ENCODE peak calls at places on chromosomes 2 and 18, in four cellular contexts. R, Z, Y and W are unnamed samples.

GRCh38 chr2:6372317-6372903 is 493.3 kb downstream of the CMPK2 start:
- DNase-seq in R (peak), Z (no peak), Y (no peak), W (peak)

GRCh38 chr2:212193803-212194202 is 344.8 kb downstream of the ERBB4 start:
- DNase-seq in R (no peak), Z (no peak), Y (no peak), W (no peak)

GRCh38 chr2:241612156-241613017 is 24.6 kb downstream of the THAP4 start:
- DNase-seq in R (no peak), Z (no peak), Y (peak), W (peak)

GRCh38 chr2:111884592-111884964 is 585 bp upstream of the ANAPC1 start:
- DNase-seq in R (no peak), Z (no peak), Y (no peak), W (no peak)

GRCh38 chr18:47418746-47419145 is 167.3 kb upstream of the SKOR2 start:
- DNase-seq in R (peak), Z (no peak), Y (no peak), W (peak)

GRCh38 chr2:109209941-109210340 is 80.9 kb downstream of the SH3RF3 start:
- DNase-seq in R (no peak), Z (no peak), Y (no peak), W (no peak)

GRCh38 chr2:33904801-33905200 is 305.7 kb upstream of the FAM98A start:
- DNase-seq in R (no peak), Z (no peak), Y (no peak), W (no peak)

GRCh38 chr2:121649402-121649651 is at the start of gene CLASP1:
- DNase-seq in R (peak), Z (peak), Y (peak), W (peak)

GRCh38 chr2:240579771-240580614 is 6.5 kb upstream of the CAPN10 start:
- DNase-seq in R (peak), Z (no peak), Y (peak), W (peak)

GRCh38 chr2:4673025-4673489 is 969.7 kb downstream of the DCDC2C start:
- DNase-seq in R (peak), Z (no peak), Y (no peak), W (peak)

GRCh38 chr2:239348563-239349447 is 52.0 kb downstream of the HDAC4 start:
- DNase-seq in R (peak), Z (no peak), Y (no peak), W (no peak)

GRCh38 chr18:79493801-79494211 is 98.1 kb downstream of the NFATC1 start:
- DNase-seq in R (no peak), Z (no peak), Y (no peak), W (no peak)

GRCh38 chr2:193523662-193524061 is 1328.9 kb upstream of the TMEFF2 start:
- DNase-seq in R (no peak), Z (no peak), Y (no peak), W (no peak)

GRCh38 chr2:44480068-44480467 is 118.3 kb downstream of the CAMKMT start:
- DNase-seq in R (no peak), Z (no peak), Y (no peak), W (no peak)

GRCh38 chr2:236608308-236608564 is 38.6 kb downstream of the ACKR3 start:
- DNase-seq in R (no peak), Z (no peak), Y (no peak), W (peak)

GRCh38 chr18:35564795-35565453 is 16.6 kb upstream of the GALNT1 start:
- DNase-seq in R (no peak), Z (no peak), Y (no peak), W (no peak)

GRCh38 chr2:65077898-65078297 is 21.7 kb downstream of the CEP68 start:
- DNase-seq in R (no peak), Z (no peak), Y (no peak), W (no peak)

GRCh38 chr2:95760839-95761525 is 169.2 kb downstream of the TRIM43 start:
- DNase-seq in R (peak), Z (peak), Y (peak), W (peak)

GRCh38 chr2:120316528-120317179 is 29.3 kb upstream of the INHBB start:
- DNase-seq in R (no peak), Z (no peak), Y (no peak), W (no peak)

GRCh38 chr2:120858764-120859525 is 123.3 kb downstream of the GLI2 start:
- DNase-seq in R (no peak), Z (no peak), Y (no peak), W (no peak)

GRCh38 chr2:25063876-25064660 is 22.2 kb downstream of the EFR3B start:
- DNase-seq in R (no peak), Z (no peak), Y (no peak), W (peak)

GRCh38 chr2:122634261-122634660 is 878.8 kb downstream of the TSN start:
- DNase-seq in R (peak), Z (no peak), Y (peak), W (peak)

GRCh38 chr2:207871911-207872310 is 102.2 kb upstream of the FZD5 start:
- DNase-seq in R (no peak), Z (no peak), Y (no peak), W (no peak)

GRCh38 chr2:230326453-230327417 is at the start of gene SP140L:
- DNase-seq in R (peak), Z (no peak), Y (peak), W (peak)

GRCh38 chr18:36176739-36177138 is 10.6 kb upstream of the MOCOS start:
- DNase-seq in R (peak), Z (no peak), Y (no peak), W (peak)

GRCh38 chr2:119749405-119750066 is 10.2 kb upstream of the PTPN4 start:
- DNase-seq in R (peak), Z (no peak), Y (no peak), W (no peak)

GRCh38 chr18:10410472-10411300 is 43.7 kb upstream of the APCDD1 start:
- DNase-seq in R (no peak), Z (no peak), Y (no peak), W (peak)

GRCh38 chr2:240857039-240858008 is 11.3 kb upstream of the AGXT start:
- DNase-seq in R (no peak), Z (no peak), Y (no peak), W (no peak)

GRCh38 chr18:1659190-1659589 is 754.5 kb downstream of the ADCYAP1 start:
- DNase-seq in R (no peak), Z (no peak), Y (no peak), W (no peak)

GRCh38 chr2:111705711-111706323 is 178.2 kb downstream of the ANAPC1 start:
- DNase-seq in R (peak), Z (no peak), Y (no peak), W (peak)

GRCh38 chr2:86283461-86284030 is 53.9 kb downstream of the REEP1 start:
- DNase-seq in R (no peak), Z (no peak), Y (no peak), W (no peak)

GRCh38 chr2:44360749-44361329 is 455 bp downstream of the PREPL start:
- DNase-seq in R (peak), Z (peak), Y (no peak), W (peak)

GRCh38 chr2:115460008-115460407 is 1017.6 kb downstream of the DPP10 start:
- DNase-seq in R (no peak), Z (no peak), Y (no peak), W (no peak)

GRCh38 chr2:95261602-95262001 is 12.6 kb upstream of the PROM2 start:
- DNase-seq in R (no peak), Z (no peak), Y (no peak), W (no peak)

GRCh38 chr2:154794328-154794870 is 95.9 kb downstream of the KCNJ3 start:
- DNase-seq in R (no peak), Z (no peak), Y (no peak), W (no peak)

GRCh38 chr2:105081006-105081701 is 43.3 kb downstream of the MRPS9 start:
- DNase-seq in R (no peak), Z (no peak), Y (no peak), W (peak)

GRCh38 chr2:100248044-100248330 is 74.3 kb downstream of the LONRF2 start:
- DNase-seq in R (no peak), Z (no peak), Y (no peak), W (no peak)

GRCh38 chr2:79219383-79219988 is 59.9 kb upstream of the REG3A start:
- DNase-seq in R (peak), Z (no peak), Y (no peak), W (peak)

GRCh38 chr2:206083602-206084467 is 2.1 kb downstream of the INO80D start:
- DNase-seq in R (no peak), Z (no peak), Y (no peak), W (no peak)